ENCODE peak calls at places on chromosome 3, in seven cellular contexts. Q, G, F, C, E, Y and L are unnamed samples.

GRCh38 chr3:12489832-12490231 is 5.6 kb downstream of the TSEN2 start:
- DNase-seq in Q (no peak), G (no peak), F (no peak), C (no peak), E (peak; percentile 39), Y (no peak), L (no peak)

GRCh38 chr3:50170689-50171088 is 15.6 kb downstream of the SEMA3F start:
- DNase-seq in Q (peak; percentile 90), G (no peak), F (no peak), C (peak; percentile 76), E (no peak), Y (no peak), L (no peak)

GRCh38 chr3:112746675-112747276 is 99.9 kb downstream of the CD200R1L start:
- DNase-seq in Q (peak; percentile 77), G (no peak), F (no peak), C (peak; percentile 24), E (no peak), Y (peak; percentile 76), L (no peak)

GRCh38 chr3:42159706-42160472 is 68.7 kb downstream of the TRAK1 start:
- DNase-seq in Q (no peak), G (peak; percentile 97), F (peak; percentile 82), C (peak; percentile 34), E (peak; percentile 98), Y (peak; percentile 22), L (peak; percentile 51)

GRCh38 chr3:148599478-148599877 is 98.2 kb upstream of the AGTR1 start:
- DNase-seq in Q (no peak), G (no peak), F (no peak), C (no peak), E (no peak), Y (no peak), L (no peak)

GRCh38 chr3:11144996-11145395 is 9.3 kb upstream of the HRH1 start:
- DNase-seq in Q (no peak), G (no peak), F (no peak), C (no peak), E (no peak), Y (no peak), L (no peak)

GRCh38 chr3:113758389-113759029 is 11.7 kb downstream of the ATP6V1A start:
- DNase-seq in Q (peak; percentile 75), G (no peak), F (no peak), C (peak; percentile 64), E (no peak), Y (no peak), L (no peak)

GRCh38 chr3:10517616-10518015 is 12.2 kb upstream of the ATP2B2 start:
- DNase-seq in Q (no peak), G (peak; percentile 22), F (peak; percentile 35), C (no peak), E (no peak), Y (no peak), L (no peak)

GRCh38 chr3:12663311-12663935 is 494 bp downstream of the RAF1 start:
- DNase-seq in Q (no peak), G (no peak), F (no peak), C (no peak), E (no peak), Y (peak; percentile 29), L (no peak)

GRCh38 chr3:194296832-194297666 is 54.1 kb downstream of the CPN2 start:
- DNase-seq in Q (no peak), G (peak; percentile 89), F (peak; percentile 88), C (peak; percentile 54), E (peak; percentile 94), Y (no peak), L (peak; percentile 95)

GRCh38 chr3:141192345-141192744 is 39.3 kb upstream of the PXYLP1 start:
- DNase-seq in Q (peak; percentile 91), G (peak; percentile 97), F (peak; percentile 100), C (peak; percentile 93), E (peak; percentile 96), Y (peak; percentile 95), L (peak; percentile 96)

GRCh38 chr3:40878464-40878905 is 320.8 kb upstream of the CTNNB1 start:
- DNase-seq in Q (no peak), G (no peak), F (no peak), C (no peak), E (no peak), Y (no peak), L (peak; percentile 12)

GRCh38 chr3:168581718-168582332 is 486.1 kb upstream of the GOLIM4 start:
- DNase-seq in Q (no peak), G (peak; percentile 28), F (no peak), C (no peak), E (peak; percentile 61), Y (no peak), L (no peak)

GRCh38 chr3:112889357-112889756 is 42.7 kb upstream of the CD200R1L start:
- DNase-seq in Q (no peak), G (no peak), F (no peak), C (no peak), E (peak; percentile 7), Y (no peak), L (no peak)

GRCh38 chr3:56556908-56557814 is at the start of gene CCDC66:
- DNase-seq in Q (peak; percentile 90), G (peak; percentile 96), F (peak; percentile 93), C (peak; percentile 93), E (peak; percentile 96), Y (peak; percentile 84), L (peak; percentile 80)

GRCh38 chr3:194240766-194241165 is 104.8 kb downstream of the HES1 start:
- DNase-seq in Q (no peak), G (no peak), F (peak; percentile 14), C (no peak), E (no peak), Y (no peak), L (no peak)

GRCh38 chr3:138935864-138936762 is 10.8 kb downstream of the FOXL2 start:
- DNase-seq in Q (peak; percentile 29), G (peak; percentile 89), F (peak; percentile 99), C (peak; percentile 49), E (peak; percentile 82), Y (no peak), L (peak; percentile 72)

GRCh38 chr3:179037361-179037760 is 34.2 kb downstream of the ZMAT3 start:
- DNase-seq in Q (peak; percentile 70), G (peak; percentile 33), F (no peak), C (peak; percentile 77), E (peak; percentile 19), Y (peak; percentile 93), L (no peak)

GRCh38 chr3:42376397-42376798 is 34.0 kb downstream of the LYZL4 start:
- DNase-seq in Q (peak; percentile 72), G (no peak), F (no peak), C (peak; percentile 5), E (no peak), Y (no peak), L (no peak)

GRCh38 chr3:126369490-126369889 is 12.3 kb upstream of the KLF15 start:
- DNase-seq in Q (no peak), G (no peak), F (no peak), C (no peak), E (no peak), Y (no peak), L (no peak)

GRCh38 chr3:11717301-11717700 is 73.6 kb upstream of the VGLL4 start:
- DNase-seq in Q (peak; percentile 39), G (no peak), F (no peak), C (peak; percentile 73), E (peak; percentile 47), Y (peak; percentile 83), L (no peak)

GRCh38 chr3:192847918-192848317 is 69.7 kb downstream of the MB21D2 start:
- DNase-seq in Q (peak; percentile 84), G (no peak), F (no peak), C (peak; percentile 65), E (no peak), Y (no peak), L (no peak)

GRCh38 chr3:77122610-77123009 is 82.7 kb downstream of the ROBO2 start:
- DNase-seq in Q (no peak), G (no peak), F (no peak), C (no peak), E (no peak), Y (no peak), L (no peak)

GRCh38 chr3:77125934-77126333 is 86.0 kb downstream of the ROBO2 start:
- DNase-seq in Q (no peak), G (no peak), F (no peak), C (no peak), E (no peak), Y (no peak), L (no peak)
- H3K79me1 ChIP-seq in Q (no peaks in the 10 kb centered on the region), G (no peaks in the 10 kb centered on the region), F (no peaks in the 10 kb centered on the region), C (no peaks in the 10 kb centered on the region), E (no peaks in the 10 kb centered on the region), Y (no peaks in the 10 kb centered on the region), L (no peaks in the 10 kb centered on the region)

DNA sequence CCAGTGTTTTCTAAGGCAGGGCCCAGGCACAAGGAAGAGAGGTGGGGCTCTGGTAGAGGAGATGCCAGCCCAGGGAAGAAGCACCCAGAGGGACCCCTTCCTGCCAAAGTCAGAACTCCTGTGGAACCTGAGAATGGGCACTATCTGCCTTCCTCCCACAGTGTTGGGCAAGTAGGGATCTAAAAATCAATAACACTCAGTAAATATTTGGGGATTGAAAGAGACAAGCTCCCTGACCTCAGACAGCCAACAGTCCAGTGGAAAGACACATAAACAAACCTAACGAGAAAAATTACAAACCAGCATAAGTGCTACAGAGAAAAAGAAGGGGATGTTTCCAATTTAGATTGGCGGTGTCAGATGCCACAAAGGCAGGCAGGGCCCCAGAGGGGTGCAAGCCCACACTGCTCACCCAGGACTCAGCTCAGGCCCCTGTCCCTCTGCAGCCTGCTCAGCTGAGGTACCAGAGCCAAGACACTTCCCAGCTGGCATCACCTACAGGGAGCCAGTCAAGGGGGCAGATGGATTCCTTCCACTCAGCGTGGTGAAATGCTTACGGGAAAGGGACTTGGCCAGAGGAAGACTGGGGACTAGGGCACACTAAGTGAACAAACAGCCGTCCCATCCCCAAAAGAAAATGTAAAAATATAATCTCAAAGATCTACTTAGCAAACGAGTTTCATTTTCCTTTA is 15.9 kb downstream of the ADCY5 start:
- DNase-seq in Q (no peak), G (no peak), F (no peak), C (no peak), E (no peak), Y (no peak), L (no peak)
- H3K4me1 ChIP-seq in Q (no peaks in the 10 kb centered on the region), G (no peaks in the 10 kb centered on the region), F (no peaks in the 10 kb centered on the region), C (peaks cover 3% of the 10 kb centered on the region), E (no peaks in the 10 kb centered on the region), Y (no peaks in the 10 kb centered on the region), L (no peaks in the 10 kb centered on the region)

GRCh38 chr3:23672628-23673027 is 133.1 kb upstream of the UBE2E1 start:
- DNase-seq in Q (no peak), G (no peak), F (no peak), C (no peak), E (no peak), Y (no peak), L (no peak)
- H3K79me1 ChIP-seq in Q (no peaks in the 10 kb centered on the region), G (no peaks in the 10 kb centered on the region), F (no peaks in the 10 kb centered on the region), C (no peaks in the 10 kb centered on the region), E (no peaks in the 10 kb centered on the region), Y (no peaks in the 10 kb centered on the region), L (no peaks in the 10 kb centered on the region)

GRCh38 chr3:15268033-15268631 is 62.1 kb downstream of the CAPN7 start:
- DNase-seq in Q (peak; percentile 83), G (peak; percentile 84), F (peak; percentile 87), C (peak; percentile 87), E (peak; percentile 88), Y (peak; percentile 78), L (peak; percentile 67)

GRCh38 chr3:15271785-15272381 is 60.5 kb downstream of the SH3BP5 start:
- DNase-seq in Q (no peak), G (no peak), F (no peak), C (no peak), E (no peak), Y (no peak), L (no peak)

GRCh38 chr3:15271030-15271429 is 61.4 kb downstream of the SH3BP5 start:
- DNase-seq in Q (no peak), G (no peak), F (no peak), C (no peak), E (no peak), Y (no peak), L (no peak)

GRCh38 chr3:15267502-15267901 is 61.5 kb downstream of the CAPN7 start:
- DNase-seq in Q (no peak), G (no peak), F (no peak), C (no peak), E (no peak), Y (no peak), L (no peak)

GRCh38 chr3:15269091-15269989 is 63.0 kb downstream of the SH3BP5 start:
- DNase-seq in Q (peak; percentile 96), G (peak; percentile 67), F (peak; percentile 38), C (peak; percentile 96), E (peak; percentile 52), Y (peak; percentile 87), L (no peak)
- H3K4me1 ChIP-seq in Q (peaks cover 13% of the 10 kb centered on the region), G (no peaks in the 10 kb centered on the region), F (no peaks in the 10 kb centered on the region), C (peaks cover 17% of the 10 kb centered on the region), E (peaks cover 2% of the 10 kb centered on the region), Y (peaks cover 34% of the 10 kb centered on the region), L (no peaks in the 10 kb centered on the region)